ENCODE peak calls at places on chromosomes 2 and 18, in ten cellular contexts. One of them, this sample, is unnamed.

GRCh38 chr2:108947271-108947907 is 41.6 kb downstream of the EDAR start:
- DNase-seq in ELF-1: no peak
- DNase-seq in dermis microvascular lymphatic vessel endothelial cell: no peak
- DNase-seq in H54: no peak
- DNase-seq in stimulated activated CD8-positive, alpha-beta memory T cell treated with anti-CD3 and anti-CD28 coated beads, Interleukin-15, amount 100 ng/mL, for 1 hour: no peak
- DNase-seq in type B pancreatic cell: no peak
- DNase-seq in sigmoid colon: no peak
- DNase-seq in HCT116: no peak
- DNase-seq in RWPE2: no peak
- DNase-seq in H7: no peak
- DNase-seq in this sample: no peak

GRCh38 chr18:28690836-28691835 is 514.2 kb upstream of the CDH2 start:
- DNase-seq in sigmoid colon: no peak
- DNase-seq in HCT116: no peak
- DNase-seq in H54: no peak
- DNase-seq in stimulated activated CD8-positive, alpha-beta memory T cell treated with anti-CD3 and anti-CD28 coated beads, Interleukin-15, amount 100 ng/mL, for 1 hour: no peak
- DNase-seq in ELF-1: no peak
- DNase-seq in dermis microvascular lymphatic vessel endothelial cell: no peak
- DNase-seq in RWPE2: no peak
- DNase-seq in type B pancreatic cell: no peak
- DNase-seq in H7: no peak
- DNase-seq in this sample: peak

GRCh38 chr2:6772366-6772710 is 93.4 kb downstream of the CMPK2 start:
- DNase-seq in H54: no peak
- DNase-seq in stimulated activated CD8-positive, alpha-beta memory T cell treated with anti-CD3 and anti-CD28 coated beads, Interleukin-15, amount 100 ng/mL, for 1 hour: no peak
- DNase-seq in ELF-1: peak
- DNase-seq in sigmoid colon: no peak
- DNase-seq in dermis microvascular lymphatic vessel endothelial cell: no peak
- DNase-seq in type B pancreatic cell: no peak
- DNase-seq in RWPE2: no peak
- DNase-seq in H7: peak
- DNase-seq in HCT116: no peak
- DNase-seq in this sample: no peak

GRCh38 chr2:99881901-99882591 is 260.3 kb downstream of the AFF3 start:
- DNase-seq in ELF-1: peak
- DNase-seq in RWPE2: no peak
- DNase-seq in stimulated activated CD8-positive, alpha-beta memory T cell treated with anti-CD3 and anti-CD28 coated beads, Interleukin-15, amount 100 ng/mL, for 1 hour: no peak
- DNase-seq in H54: no peak
- DNase-seq in H7: peak
- DNase-seq in sigmoid colon: no peak
- DNase-seq in dermis microvascular lymphatic vessel endothelial cell: peak
- DNase-seq in type B pancreatic cell: no peak
- DNase-seq in HCT116: no peak
- DNase-seq in this sample: peak

GRCh38 chr2:205177505-205177904 is 504.8 kb upstream of the NRP2 start:
- DNase-seq in RWPE2: no peak
- DNase-seq in H54: no peak
- DNase-seq in stimulated activated CD8-positive, alpha-beta memory T cell treated with anti-CD3 and anti-CD28 coated beads, Interleukin-15, amount 100 ng/mL, for 1 hour: no peak
- DNase-seq in HCT116: no peak
- DNase-seq in H7: no peak
- DNase-seq in sigmoid colon: no peak
- DNase-seq in type B pancreatic cell: no peak
- DNase-seq in dermis microvascular lymphatic vessel endothelial cell: no peak
- DNase-seq in ELF-1: no peak
- DNase-seq in this sample: no peak

GRCh38 chr2:229350928-229351327 is 79.8 kb upstream of the PID1 start:
- DNase-seq in H7: no peak
- DNase-seq in type B pancreatic cell: no peak
- DNase-seq in ELF-1: no peak
- DNase-seq in dermis microvascular lymphatic vessel endothelial cell: no peak
- DNase-seq in RWPE2: no peak
- DNase-seq in H54: no peak
- DNase-seq in HCT116: no peak
- DNase-seq in stimulated activated CD8-positive, alpha-beta memory T cell treated with anti-CD3 and anti-CD28 coated beads, Interleukin-15, amount 100 ng/mL, for 1 hour: no peak
- DNase-seq in sigmoid colon: no peak
- DNase-seq in this sample: no peak

GRCh38 chr2:42147641-42148274 is 21.4 kb upstream of the EML4 start:
- DNase-seq in H54: no peak
- DNase-seq in stimulated activated CD8-positive, alpha-beta memory T cell treated with anti-CD3 and anti-CD28 coated beads, Interleukin-15, amount 100 ng/mL, for 1 hour: no peak
- DNase-seq in type B pancreatic cell: no peak
- DNase-seq in RWPE2: no peak
- DNase-seq in dermis microvascular lymphatic vessel endothelial cell: no peak
- DNase-seq in HCT116: no peak
- DNase-seq in sigmoid colon: no peak
- DNase-seq in H7: no peak
- DNase-seq in ELF-1: no peak
- DNase-seq in this sample: peak

GRCh38 chr2:108364676-108365297 is 13.0 kb upstream of the SULT1C4 start:
- DNase-seq in RWPE2: no peak
- DNase-seq in H54: no peak
- DNase-seq in HCT116: no peak
- DNase-seq in H7: no peak
- DNase-seq in ELF-1: no peak
- DNase-seq in dermis microvascular lymphatic vessel endothelial cell: no peak
- DNase-seq in stimulated activated CD8-positive, alpha-beta memory T cell treated with anti-CD3 and anti-CD28 coated beads, Interleukin-15, amount 100 ng/mL, for 1 hour: no peak
- DNase-seq in sigmoid colon: no peak
- DNase-seq in type B pancreatic cell: no peak
- DNase-seq in this sample: no peak

GRCh38 chr2:46315103-46315890 is 18.1 kb downstream of the EPAS1 start:
- DNase-seq in RWPE2: peak
- DNase-seq in ELF-1: no peak
- DNase-seq in type B pancreatic cell: no peak
- DNase-seq in H54: peak
- DNase-seq in sigmoid colon: peak
- DNase-seq in dermis microvascular lymphatic vessel endothelial cell: peak
- DNase-seq in stimulated activated CD8-positive, alpha-beta memory T cell treated with anti-CD3 and anti-CD28 coated beads, Interleukin-15, amount 100 ng/mL, for 1 hour: no peak
- DNase-seq in HCT116: peak
- DNase-seq in H7: no peak
- DNase-seq in this sample: no peak

GRCh38 chr2:170818294-170819104 is 1.8 kb downstream of the GAD1 start:
- DNase-seq in sigmoid colon: no peak
- DNase-seq in dermis microvascular lymphatic vessel endothelial cell: no peak
- DNase-seq in stimulated activated CD8-positive, alpha-beta memory T cell treated with anti-CD3 and anti-CD28 coated beads, Interleukin-15, amount 100 ng/mL, for 1 hour: no peak
- DNase-seq in HCT116: no peak
- DNase-seq in RWPE2: no peak
- DNase-seq in H54: no peak
- DNase-seq in type B pancreatic cell: no peak
- DNase-seq in H7: peak
- DNase-seq in ELF-1: peak
- DNase-seq in this sample: no peak

GRCh38 chr2:53884883-53885282 is 25.1 kb upstream of the GPR75 start:
- DNase-seq in RWPE2: no peak
- DNase-seq in H54: no peak
- DNase-seq in stimulated activated CD8-positive, alpha-beta memory T cell treated with anti-CD3 and anti-CD28 coated beads, Interleukin-15, amount 100 ng/mL, for 1 hour: no peak
- DNase-seq in type B pancreatic cell: no peak
- DNase-seq in H7: no peak
- DNase-seq in HCT116: no peak
- DNase-seq in dermis microvascular lymphatic vessel endothelial cell: no peak
- DNase-seq in sigmoid colon: no peak
- DNase-seq in ELF-1: no peak
- DNase-seq in this sample: no peak

GRCh38 chr18:36620801-36621200 is 208.0 kb downstream of the TPGS2 start:
- DNase-seq in HCT116: no peak
- DNase-seq in dermis microvascular lymphatic vessel endothelial cell: no peak
- DNase-seq in RWPE2: no peak
- DNase-seq in ELF-1: no peak
- DNase-seq in sigmoid colon: no peak
- DNase-seq in H54: no peak
- DNase-seq in type B pancreatic cell: no peak
- DNase-seq in stimulated activated CD8-positive, alpha-beta memory T cell treated with anti-CD3 and anti-CD28 coated beads, Interleukin-15, amount 100 ng/mL, for 1 hour: no peak
- DNase-seq in H7: no peak
- DNase-seq in this sample: no peak

GRCh38 chr2:238963164-238963969 is 115.5 kb downstream of the TWIST2 start:
- DNase-seq in HCT116: no peak
- DNase-seq in RWPE2: no peak
- DNase-seq in type B pancreatic cell: peak
- DNase-seq in stimulated activated CD8-positive, alpha-beta memory T cell treated with anti-CD3 and anti-CD28 coated beads, Interleukin-15, amount 100 ng/mL, for 1 hour: no peak
- DNase-seq in H7: no peak
- DNase-seq in dermis microvascular lymphatic vessel endothelial cell: no peak
- DNase-seq in H54: no peak
- DNase-seq in ELF-1: peak
- DNase-seq in sigmoid colon: no peak
- DNase-seq in this sample: no peak

GRCh38 chr18:5512191-5512590 is 31.6 kb downstream of the EPB41L3 start:
- DNase-seq in H7: no peak
- DNase-seq in dermis microvascular lymphatic vessel endothelial cell: no peak
- DNase-seq in ELF-1: no peak
- DNase-seq in sigmoid colon: no peak
- DNase-seq in RWPE2: no peak
- DNase-seq in HCT116: no peak
- DNase-seq in H54: no peak
- DNase-seq in type B pancreatic cell: no peak
- DNase-seq in stimulated activated CD8-positive, alpha-beta memory T cell treated with anti-CD3 and anti-CD28 coated beads, Interleukin-15, amount 100 ng/mL, for 1 hour: no peak
- DNase-seq in this sample: no peak

GRCh38 chr2:99081886-99082285 is 59.6 kb upstream of the C2orf15 start:
- DNase-seq in type B pancreatic cell: no peak
- DNase-seq in dermis microvascular lymphatic vessel endothelial cell: no peak
- DNase-seq in H7: no peak
- DNase-seq in stimulated activated CD8-positive, alpha-beta memory T cell treated with anti-CD3 and anti-CD28 coated beads, Interleukin-15, amount 100 ng/mL, for 1 hour: no peak
- DNase-seq in H54: no peak
- DNase-seq in RWPE2: no peak
- DNase-seq in sigmoid colon: no peak
- DNase-seq in HCT116: no peak
- DNase-seq in ELF-1: peak
- DNase-seq in this sample: no peak

GRCh38 chr18:413263-413662 is 87.2 kb downstream of the COLEC12 start:
- DNase-seq in RWPE2: no peak
- DNase-seq in H54: no peak
- DNase-seq in ELF-1: no peak
- DNase-seq in sigmoid colon: no peak
- DNase-seq in type B pancreatic cell: no peak
- DNase-seq in HCT116: no peak
- DNase-seq in dermis microvascular lymphatic vessel endothelial cell: peak
- DNase-seq in stimulated activated CD8-positive, alpha-beta memory T cell treated with anti-CD3 and anti-CD28 coated beads, Interleukin-15, amount 100 ng/mL, for 1 hour: no peak
- DNase-seq in H7: no peak
- DNase-seq in this sample: no peak

GRCh38 chr2:175832886-175833285 is 169.2 kb downstream of the LNPK start:
- DNase-seq in type B pancreatic cell: no peak
- DNase-seq in sigmoid colon: no peak
- DNase-seq in dermis microvascular lymphatic vessel endothelial cell: no peak
- DNase-seq in H7: no peak
- DNase-seq in RWPE2: no peak
- DNase-seq in ELF-1: no peak
- DNase-seq in H54: no peak
- DNase-seq in HCT116: no peak
- DNase-seq in stimulated activated CD8-positive, alpha-beta memory T cell treated with anti-CD3 and anti-CD28 coated beads, Interleukin-15, amount 100 ng/mL, for 1 hour: no peak
- DNase-seq in this sample: no peak

GRCh38 chr2:102082591-102083586 is 59.7 kb upstream of the IL1R1 start:
- DNase-seq in dermis microvascular lymphatic vessel endothelial cell: peak
- DNase-seq in HCT116: peak
- DNase-seq in sigmoid colon: peak
- DNase-seq in ELF-1: no peak
- DNase-seq in type B pancreatic cell: no peak
- DNase-seq in H7: no peak
- DNase-seq in stimulated activated CD8-positive, alpha-beta memory T cell treated with anti-CD3 and anti-CD28 coated beads, Interleukin-15, amount 100 ng/mL, for 1 hour: no peak
- DNase-seq in H54: no peak
- DNase-seq in RWPE2: no peak
- DNase-seq in this sample: peak

This sample was measured in foreskin melanocyte.